ENCODE peak calls at places on chromosomes 5 and 9, in nine cellular contexts. G is foreskin fibroblast; V is mesothelial cell of epicardium; W is Peyer's patch; Z is PC-9; L is activated CD8-positive, alpha-beta T cell treated with anti-CD3 and anti-CD28 coated beads for 36 hours; X is left lung; B is GM12865; E is IMR-90. F is an unnamed sample.

GRCh38 chr5:21776466-21776865 is 1076.7 kb downstream of the CDH12 start:
- DNase-seq in G (no peak), V (no peak), W (no peak), Z (no peak), L (no peak), X (no peak), B (no peak), E (no peak), F (no peak)

GRCh38 chr9:18969095-18969494 is 63.9 kb downstream of the SAXO1 start:
- DNase-seq in G (no peak), V (no peak), W (no peak), Z (no peak), L (no peak), X (no peak), B (no peak), E (no peak), F (no peak)

GRCh38 chr9:76023715-76024195 is 133.3 kb downstream of the PCSK5 start:
- DNase-seq in G (no peak), V (no peak), W (peak; percentile 56), Z (no peak), L (peak; percentile 68), X (no peak), B (no peak), E (no peak), F (no peak)

GRCh38 chr5:92505925-92506324 is 1075.1 kb downstream of the NR2F1-AS1 start:
- DNase-seq in G (no peak), V (no peak), W (no peak), Z (no peak), L (no peak), X (no peak), B (no peak), E (peak; percentile 21), F (no peak)

GRCh38 chr5:78077369-78078068 is 217.0 kb downstream of the AP3B1 start:
- DNase-seq in G (no peak), V (no peak), W (no peak), Z (no peak), L (no peak), X (no peak), B (no peak), E (no peak), F (no peak)

GRCh38 chr9:113808391-113809191 is 67.5 kb upstream of the ZNF618 start:
- DNase-seq in G (peak; percentile 84), V (no peak), W (no peak), Z (no peak), L (no peak), X (no peak), B (no peak), E (peak; percentile 83), F (no peak)

GRCh38 chr5:167812871-167813270 is 478.6 kb upstream of the WWC1 start:
- DNase-seq in G (no peak), V (no peak), W (no peak), Z (no peak), L (no peak), X (no peak), B (no peak), E (no peak), F (no peak)

GRCh38 chr5:135398855-135399837 is at the start of gene MACROH2A1:
- DNase-seq in G (peak; percentile 87), V (peak; percentile 85), W (peak; percentile 95), Z (peak; percentile 78), L (peak; percentile 87), X (peak; percentile 91), B (peak; percentile 92), E (peak; percentile 79), F (peak; percentile 85)

GRCh38 chr9:114357911-114358328 is 28.3 kb downstream of the ORM2 start:
- DNase-seq in G (no peak), V (no peak), W (no peak), Z (no peak), L (no peak), X (no peak), B (no peak), E (no peak), F (no peak)

GRCh38 chr5:150219142-150219541 is 29.3 kb downstream of the SLC6A7 start:
- DNase-seq in G (no peak), V (no peak), W (no peak), Z (no peak), L (no peak), X (no peak), B (no peak), E (peak; percentile 12), F (no peak)

GRCh38 chr5:98454904-98455303 is 318.6 kb upstream of the RGMB start:
- DNase-seq in G (peak; percentile 89), V (no peak), W (no peak), Z (no peak), L (no peak), X (no peak), B (no peak), E (peak; percentile 97), F (no peak)

GRCh38 chr5:128116445-128116844 is 32.9 kb downstream of the SLC12A2 start:
- DNase-seq in G (no peak), V (no peak), W (no peak), Z (no peak), L (no peak), X (no peak), B (no peak), E (no peak), F (no peak)

GRCh38 chr5:128121679-128122078 is 38.1 kb downstream of the SLC12A2 start:
- DNase-seq in G (no peak), V (no peak), W (no peak), Z (peak; percentile 45), L (no peak), X (no peak), B (no peak), E (no peak), F (no peak)

GRCh38 chr5:128123936-128124335 is 40.4 kb downstream of the SLC12A2 start:
- DNase-seq in G (no peak), V (no peak), W (no peak), Z (no peak), L (no peak), X (no peak), B (no peak), E (no peak), F (no peak)

GRCh38 chr5:128118214-128118613 is 34.6 kb downstream of the SLC12A2 start:
- DNase-seq in G (no peak), V (no peak), W (no peak), Z (no peak), L (no peak), X (no peak), B (no peak), E (no peak), F (no peak)
- TF ChIP-seq CTCF in G (no peak), V (no peak), W (no peak), Z (no peak), L (no peak), X (no peak), B (no peak), E (no peak), F (no peak)

DNA sequence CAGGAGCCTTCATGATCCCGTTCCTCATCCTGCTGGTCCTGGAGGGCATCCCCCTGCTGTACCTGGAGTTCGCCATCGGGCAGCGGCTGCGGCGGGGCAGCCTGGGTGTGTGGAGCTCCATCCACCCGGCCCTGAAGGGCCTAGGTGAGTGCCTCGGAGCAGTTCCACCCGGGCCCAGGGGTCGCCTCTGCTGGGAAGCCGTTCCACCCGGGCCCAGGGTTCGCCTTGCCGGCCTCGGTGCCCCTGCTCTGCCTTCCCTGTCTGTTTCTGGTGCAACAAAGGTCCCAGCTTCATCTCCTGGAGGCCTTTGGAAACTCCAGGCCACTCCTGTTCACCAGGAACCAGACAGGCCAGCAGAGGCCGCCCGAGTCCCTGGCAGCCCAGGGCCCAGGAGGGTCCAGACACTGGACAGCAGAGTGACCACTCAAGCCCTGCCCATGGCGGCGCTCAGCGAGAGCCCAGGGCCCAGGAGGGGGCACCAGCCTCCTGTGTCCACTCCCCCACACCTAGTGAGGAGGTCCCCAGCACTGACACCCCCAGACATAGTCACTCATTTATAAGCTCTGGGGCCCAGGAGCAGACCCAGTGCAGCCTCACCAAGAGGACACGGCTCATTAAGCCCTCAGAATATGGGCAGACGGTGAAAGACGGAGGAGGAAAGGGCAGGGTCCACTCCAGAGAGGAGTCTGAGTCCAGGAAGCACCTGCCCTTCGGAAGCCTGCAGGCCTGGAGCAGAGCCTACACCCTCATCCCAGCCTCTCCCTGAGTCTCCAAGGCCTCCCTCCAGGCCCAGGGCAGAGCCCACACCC is 7.6 kb downstream of the SLC6A19 start:
- DNase-seq in G (no peak), V (no peak), W (peak; percentile 57), Z (peak; percentile 41), L (no peak), X (no peak), B (no peak), E (no peak), F (no peak)
- TF ChIP-seq CTCF in G (peak; percentile 36), V (no peak), W (peak; percentile 52), Z (peak; percentile 50), L (no peak), X (peak; percentile 25), B (peak; percentile 10), E (peak; percentile 38), F (no peak)

DNA sequence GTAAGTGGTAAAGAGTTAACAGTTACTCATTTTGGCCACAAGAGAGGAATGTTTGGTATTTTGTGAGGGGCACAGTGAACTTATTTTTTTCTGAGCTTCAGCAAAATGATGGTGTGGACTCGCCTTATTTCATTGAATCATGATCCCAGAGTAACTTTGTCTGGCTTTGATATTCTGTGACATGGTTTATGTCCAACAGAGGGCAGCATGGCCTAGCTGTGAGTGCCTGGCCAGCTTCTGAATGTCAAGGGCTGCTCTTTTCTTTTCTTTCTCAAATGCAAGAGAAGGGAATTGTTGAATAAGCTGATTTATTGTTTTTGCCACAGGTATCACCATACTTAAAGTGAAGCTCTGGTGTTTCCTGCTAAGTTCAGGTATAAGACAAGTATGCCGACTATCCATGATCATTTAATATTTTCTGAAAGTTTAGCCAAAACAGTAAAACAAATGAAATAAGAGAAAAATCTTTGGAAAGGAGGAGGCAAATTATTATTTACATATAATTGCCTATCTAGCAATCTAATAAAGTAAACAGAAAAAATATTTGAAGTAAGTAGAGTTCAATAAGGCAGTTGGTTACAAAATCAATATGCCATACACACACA is 31.7 kb downstream of the MRPL22 start:
- DNase-seq in G (peak; percentile 13), V (peak; percentile 44), W (no peak), Z (peak; percentile 24), L (peak; percentile 22), X (no peak), B (peak; percentile 30), E (peak; percentile 53), F (no peak)
- TF ChIP-seq CTCF in G (peak; percentile 70), V (peak; percentile 59), W (peak; percentile 40), Z (peak; percentile 78), L (peak; percentile 30), X (peak; percentile 22), B (peak; percentile 46), E (peak; percentile 67), F (no peak)

GRCh38 chr5:169547508-169547907 is 36.1 kb upstream of the SPDL1 start:
- DNase-seq in G (no peak), V (no peak), W (no peak), Z (no peak), L (no peak), X (no peak), B (no peak), E (peak; percentile 7), F (no peak)

GRCh38 chr5:169549453-169549852 is 34.1 kb upstream of the SPDL1 start:
- DNase-seq in G (no peak), V (no peak), W (no peak), Z (no peak), L (no peak), X (no peak), B (no peak), E (no peak), F (no peak)

GRCh38 chr5:169550227-169550626 is 33.3 kb upstream of the SPDL1 start:
- DNase-seq in G (no peak), V (no peak), W (no peak), Z (no peak), L (no peak), X (no peak), B (no peak), E (no peak), F (no peak)

GRCh38 chr5:169546346-169546745 is 37.2 kb upstream of the SPDL1 start:
- DNase-seq in G (no peak), V (no peak), W (no peak), Z (no peak), L (no peak), X (no peak), B (no peak), E (no peak), F (no peak)

GRCh38 chr5:169548315-169548714 is 35.3 kb upstream of the SPDL1 start:
- DNase-seq in G (peak; percentile 45), V (no peak), W (no peak), Z (no peak), L (no peak), X (no peak), B (peak; percentile 3), E (peak; percentile 24), F (no peak)
- TF ChIP-seq CTCF in G (peak; percentile 56), V (no peak), W (peak; percentile 23), Z (peak; percentile 67), L (no peak), X (no peak), B (no peak), E (peak; percentile 48), F (no peak)

F was measured in natural killer cell.